ENCODE peak calls at places on chromosomes 13 and 19, in five cellular contexts. K is osteocyte, S is HTR-8/SVneo, V is progenitor cell of endocrine pancreas, X is cardiac fibroblast. G is an unnamed sample.

GRCh38 chr13:40600145-40600751 is 66.2 kb downstream of the FOXO1 start:
- DNase-seq in K (no peak), S (no peak), V (no peak), X (no peak), G (no peak)

GRCh38 chr13:42333613-42334328 is 61.8 kb downstream of the AKAP11 start:
- DNase-seq in K (no peak), S (peak; percentile 15), V (no peak), X (peak; percentile 76), G (peak; percentile 15)

GRCh38 chr19:29543381-29543780 is 17.6 kb downstream of the VSTM2B start:
- DNase-seq in K (no peak), S (no peak), V (no peak), X (no peak), G (no peak)

GRCh38 chr19:12000152-12000981 is 35.1 kb downstream of the ZNF433 start:
- DNase-seq in K (no peak), S (no peak), V (no peak), X (peak; percentile 26), G (no peak)

GRCh38 chr13:62014299-62014698 is 598.6 kb upstream of the PCDH20 start:
- DNase-seq in K (no peak), S (no peak), V (no peak), X (peak; percentile 1), G (peak; percentile 10)

GRCh38 chr19:45958763-45959516 is 14.7 kb downstream of the NOVA2 start:
- DNase-seq in K (no peak), S (no peak), V (no peak), X (peak; percentile 48), G (no peak)

GRCh38 chr19:13017306-13018036 is 22.2 kb downstream of the NFIX start:
- DNase-seq in K (no peak), S (no peak), V (no peak), X (no peak), G (no peak)

GRCh38 chr13:27583645-27584044 is 36.7 kb downstream of the LNX2 start:
- DNase-seq in K (no peak), S (no peak), V (no peak), X (peak; percentile 51), G (no peak)

GRCh38 chr13:66210677-66211076 is 1019.5 kb downstream of the PCDH9 start:
- DNase-seq in K (no peak), S (peak; percentile 28), V (no peak), X (peak; percentile 94), G (peak; percentile 21)

GRCh38 chr19:15280915-15281683 is 48.9 kb upstream of the EPHX3 start:
- DNase-seq in K (no peak), S (no peak), V (no peak), X (peak; percentile 86), G (peak; percentile 83)

GRCh38 chr13:32362574-32362973 is 47.3 kb downstream of the BRCA2 start:
- DNase-seq in K (no peak), S (no peak), V (no peak), X (no peak), G (no peak)